ENCODE peak calls at places on chromosomes 5 and 9, in seven cellular contexts. V, E, Z, B, O, A and D are unnamed samples.

GRCh38 chr5:41637869-41638268 is 127.5 kb upstream of the PLCXD3 start:
- DNase-seq in V (no peak), E (peak), Z (no peak), B (no peak), O (peak), A (no peak), D (no peak)

GRCh38 chr9:127362829-127363228 is 34.1 kb upstream of the SLC2A8 start:
- DNase-seq in V (peak), E (no peak), Z (no peak), B (no peak), O (no peak), A (no peak), D (no peak)

GRCh38 chr5:103255666-103256065 is 2.9 kb upstream of the MACIR start:
- DNase-seq in V (no peak), E (no peak), Z (no peak), B (no peak), O (no peak), A (no peak), D (no peak)

GRCh38 chr5:72956324-72957140 is 691 bp downstream of the FCHO2 start:
- DNase-seq in V (peak), E (peak), Z (peak), B (peak), O (peak), A (peak), D (peak)

GRCh38 chr5:119435436-119436132 is 16.7 kb upstream of the HSD17B4 start:
- DNase-seq in V (peak), E (peak), Z (no peak), B (peak), O (peak), A (peak), D (no peak)

GRCh38 chr9:127976498-127976897 is 4.3 kb downstream of the EEIG1 start:
- DNase-seq in V (no peak), E (no peak), Z (peak), B (no peak), O (no peak), A (no peak), D (no peak)

GRCh38 chr5:142770650-142771609 is 753 bp downstream of the ARHGAP26 start:
- DNase-seq in V (peak), E (peak), Z (peak), B (peak), O (peak), A (peak), D (peak)

GRCh38 chr9:17532461-17532860 is 46.4 kb upstream of the SH3GL2 start:
- DNase-seq in V (no peak), E (no peak), Z (no peak), B (no peak), O (no peak), A (no peak), D (no peak)

GRCh38 chr9:126127591-126127990 is 199.0 kb upstream of the MVB12B start:
- DNase-seq in V (peak), E (no peak), Z (no peak), B (no peak), O (no peak), A (no peak), D (no peak)

GRCh38 chr9:137396227-137396626 is 26.7 kb downstream of the EXD3 start:
- DNase-seq in V (no peak), E (no peak), Z (peak), B (no peak), O (peak), A (peak), D (peak)

GRCh38 chr5:65076251-65076869 is 307.6 kb downstream of the CWC27 start:
- DNase-seq in V (no peak), E (peak), Z (peak), B (peak), O (peak), A (peak), D (peak)

GRCh38 chr9:37730256-37730655 is 23.3 kb upstream of the TRMT10B start:
- DNase-seq in V (no peak), E (no peak), Z (no peak), B (no peak), O (no peak), A (no peak), D (peak)

GRCh38 chr5:66498791-66499207 is 97.4 kb upstream of the MAST4 start:
- DNase-seq in V (no peak), E (peak), Z (peak), B (no peak), O (peak), A (peak), D (no peak)

GRCh38 chr5:64453405-64453804 is 52.4 kb upstream of the RGS7BP start:
- DNase-seq in V (no peak), E (no peak), Z (no peak), B (no peak), O (no peak), A (no peak), D (no peak)

GRCh38 chr9:121353246-121353975 is 16.6 kb downstream of the STOM start:
- DNase-seq in V (no peak), E (peak), Z (no peak), B (peak), O (no peak), A (no peak), D (no peak)

GRCh38 chr5:99169309-99169708 is 240.5 kb upstream of the CHD1 start:
- DNase-seq in V (no peak), E (no peak), Z (no peak), B (no peak), O (peak), A (peak), D (no peak)

GRCh38 chr5:132447196-132447595 is 43.4 kb downstream of the IRF1 start:
- DNase-seq in V (no peak), E (no peak), Z (no peak), B (no peak), O (no peak), A (no peak), D (no peak)

GRCh38 chr5:146726891-146727290 is 151.7 kb downstream of the PPP2R2B start:
- DNase-seq in V (no peak), E (no peak), Z (no peak), B (no peak), O (no peak), A (no peak), D (no peak)

GRCh38 chr5:10563132-10563939 is 534 bp upstream of the ANKRD33B start:
- DNase-seq in V (peak), E (peak), Z (peak), B (peak), O (no peak), A (peak), D (no peak)

GRCh38 chr9:103335461-103335860 is 340.3 kb downstream of the CYLC2 start:
- DNase-seq in V (no peak), E (no peak), Z (no peak), B (no peak), O (no peak), A (no peak), D (no peak)

GRCh38 chr5:99088309-99088708 is 159.5 kb upstream of the CHD1 start:
- DNase-seq in V (no peak), E (no peak), Z (no peak), B (no peak), O (peak), A (no peak), D (no peak)

GRCh38 chr9:69223605-69224004 is 49.5 kb downstream of the TJP2 start:
- DNase-seq in V (no peak), E (peak), Z (peak), B (no peak), O (peak), A (peak), D (peak)

GRCh38 chr5:141330299-141331080 is at the start of gene PCDHGA1:
- DNase-seq in V (no peak), E (peak), Z (peak), B (no peak), O (peak), A (peak), D (peak)

GRCh38 chr9:26228273-26228672 is 550.0 kb upstream of the TUSC1 start:
- DNase-seq in V (no peak), E (no peak), Z (no peak), B (no peak), O (no peak), A (no peak), D (no peak)

GRCh38 chr9:18185196-18185595 is 288.8 kb upstream of the ADAMTSL1 start:
- DNase-seq in V (no peak), E (no peak), Z (no peak), B (no peak), O (no peak), A (no peak), D (no peak)

GRCh38 chr9:108801949-108802348 is 53.8 kb downstream of the ACTL7B start:
- DNase-seq in V (no peak), E (no peak), Z (no peak), B (no peak), O (no peak), A (no peak), D (no peak)

DNA sequence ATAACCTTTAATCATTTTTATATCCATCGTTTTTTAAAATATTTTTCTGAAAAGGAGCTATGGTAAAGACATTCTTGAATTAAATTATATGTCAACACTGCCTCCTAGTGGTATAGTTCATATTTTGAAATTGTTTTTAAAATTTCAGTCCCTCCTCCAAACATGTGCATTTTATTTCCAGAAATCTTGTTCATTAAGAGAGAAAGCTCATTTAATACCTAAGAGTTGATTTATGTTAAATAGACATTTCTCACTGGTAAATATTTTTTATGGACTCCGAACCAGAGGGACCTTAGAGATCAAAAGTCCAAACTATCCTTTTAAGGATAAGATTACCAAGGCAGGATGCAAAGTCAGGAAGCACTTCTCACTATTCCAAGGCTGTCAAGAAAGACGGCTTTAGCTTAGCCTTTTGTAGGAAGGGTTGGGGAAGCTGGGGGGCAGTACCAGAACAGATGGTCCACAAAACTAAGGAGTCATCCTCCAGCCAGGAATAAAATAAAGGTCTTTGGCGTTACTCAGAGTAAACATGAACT is 21.6 kb downstream of the BHMT start:
- DNase-seq in V (no peak), E (peak), Z (peak), B (no peak), O (peak), A (peak), D (peak)
- TF ChIP-seq CTCF in V (peak), E (peak), Z (peak), B (peak), O (no peak), A (no peak), D (peak)

GRCh38 chr5:137051165-137051564 is 448.0 kb downstream of the SPOCK1 start:
- DNase-seq in V (no peak), E (no peak), Z (peak), B (no peak), O (peak), A (no peak), D (peak)
- TF ChIP-seq CTCF in V (no peak), E (no peak), Z (peak), B (no peak), O (peak), A (peak), D (peak)

GRCh38 chr9:93871286-93871685 is 83.9 kb downstream of the BARX1 start:
- DNase-seq in V (no peak), E (no peak), Z (no peak), B (no peak), O (no peak), A (no peak), D (no peak)
- TF ChIP-seq CTCF in V (no peak), E (no peak), Z (no peak), B (no peak), O (no peak), A (no peak), D (no peak)

DNA sequence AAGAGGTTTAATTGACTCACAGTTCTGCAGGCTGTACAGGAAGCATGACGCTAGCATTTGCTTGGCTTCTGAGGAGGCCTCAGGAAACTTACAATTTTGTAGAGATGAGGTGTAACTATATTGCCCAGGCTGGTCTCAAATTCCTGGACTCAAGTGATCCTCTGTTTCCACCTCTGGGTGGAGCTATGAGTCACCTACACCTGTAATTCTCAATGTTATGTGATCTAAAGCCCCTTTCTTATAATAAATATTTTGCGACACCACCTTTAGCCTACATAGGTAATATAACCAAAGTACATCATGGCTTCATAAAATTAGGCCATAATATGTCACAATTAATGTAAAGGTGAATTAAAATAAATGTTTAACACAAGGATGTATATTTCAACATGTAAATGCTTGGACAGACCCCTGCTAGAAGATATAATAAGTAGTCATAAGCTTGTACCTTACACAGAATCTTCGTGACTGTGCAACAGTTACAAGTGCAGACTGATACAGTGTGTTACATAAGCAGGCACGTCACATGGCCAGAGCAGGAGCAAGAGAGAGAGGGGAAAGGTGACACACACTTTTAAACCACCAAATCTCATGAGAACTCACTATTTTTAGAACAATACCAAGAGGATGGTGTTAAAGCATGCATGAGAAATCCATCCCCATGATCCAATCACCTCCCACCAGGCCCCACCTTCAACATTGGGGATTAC is 29.8 kb upstream of the SPINK4 start:
- DNase-seq in V (no peak), E (no peak), Z (no peak), B (no peak), O (no peak), A (no peak), D (no peak)
- TF ChIP-seq CTCF in V (no peak), E (no peak), Z (no peak), B (no peak), O (no peak), A (no peak), D (no peak)

GRCh38 chr9:89543621-89544279 is 45.8 kb upstream of the SEMA4D start:
- DNase-seq in V (no peak), E (no peak), Z (no peak), B (no peak), O (no peak), A (no peak), D (no peak)
- TF ChIP-seq CTCF in V (no peak), E (no peak), Z (no peak), B (no peak), O (no peak), A (no peak), D (no peak)

DNA sequence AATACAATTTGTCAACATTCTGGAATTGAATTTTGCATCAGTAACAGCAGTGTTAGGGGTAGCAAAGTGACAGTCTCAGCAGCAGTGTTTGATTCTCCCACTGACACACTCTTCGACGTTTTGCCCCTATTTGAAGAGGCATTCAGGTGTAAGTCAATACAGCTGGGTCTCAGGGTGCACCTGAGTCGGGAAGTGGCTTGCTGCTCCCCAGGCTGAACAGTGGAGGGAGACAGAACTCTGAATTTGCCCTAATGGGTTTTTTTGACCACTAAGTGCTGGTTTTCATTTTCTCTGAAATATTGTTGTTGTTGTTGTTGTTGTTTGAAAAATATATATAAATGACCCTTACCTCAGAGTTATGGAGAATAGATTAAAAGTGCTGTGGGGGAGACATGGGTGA is 223.2 kb downstream of the TLR4 start:
- DNase-seq in V (no peak), E (no peak), Z (no peak), B (no peak), O (no peak), A (no peak), D (no peak)
- TF ChIP-seq CTCF in V (no peak), E (peak), Z (no peak), B (no peak), O (no peak), A (no peak), D (no peak)